ENCODE peak calls at places on chromosome 22, in five cellular contexts. F is cardiac muscle cell, P is anterior cingulate cortex, C is tibial nerve, I is amniotic stem cell. X is an unnamed sample.

GRCh38 chr22:30196141-30196866 is 50.3 kb downstream of the LIF start:
- DNase-seq in C (peak), P (no peak), I (peak), F (peak), X (peak)

GRCh38 chr22:25111579-25112517 is 87.8 kb upstream of the CRYBB3 start:
- DNase-seq in F (no peak), I (no peak), C (peak), P (no peak), X (no peak)

GRCh38 chr22:23218867-23219251 is 38.5 kb downstream of the BCR start:
- DNase-seq in I (no peak), P (no peak), C (no peak), F (peak), X (no peak)

GRCh38 chr22:38412435-38413084 is 42.4 kb downstream of the KCNJ4 start:
- DNase-seq in C (no peak), F (no peak), P (no peak), I (no peak), X (no peak)

GRCh38 chr22:29205260-29205597 is 467 bp upstream of the EMID1 start:
- DNase-seq in P (no peak), I (no peak), F (no peak), C (no peak), X (no peak)

GRCh38 chr22:44484618-44485017 is 13.4 kb downstream of the RTL6 start:
- DNase-seq in I (no peak), F (no peak), P (no peak), C (no peak), X (no peak)

GRCh38 chr22:45422237-45422983 is 8.9 kb downstream of the RIBC2 start:
- DNase-seq in I (no peak), P (no peak), F (no peak), C (no peak), X (no peak)

GRCh38 chr22:42676059-42676607 is 26.9 kb upstream of the CYB5R3 start:
- DNase-seq in I (no peak), C (no peak), F (peak), P (no peak), X (no peak)

GRCh38 chr22:39313258-39314001 is 6.0 kb downstream of the RPL3 start:
- DNase-seq in C (no peak), P (no peak), F (no peak), I (no peak), X (no peak)

GRCh38 chr22:43228330-43228729 is 41.4 kb upstream of the TTLL12 start:
- DNase-seq in F (peak), C (no peak), P (no peak), I (no peak), X (peak)

GRCh38 chr22:25123677-25124076 is 76.0 kb upstream of the CRYBB3 start:
- DNase-seq in P (no peak), I (no peak), F (no peak), C (no peak), X (no peak)

GRCh38 chr22:47124946-47125345 is 362.5 kb downstream of the TBC1D22A start:
- DNase-seq in I (no peak), P (no peak), C (no peak), F (no peak), X (no peak)

GRCh38 chr22:23478175-23478574 is 101.9 kb downstream of the IGLL1 start:
- DNase-seq in I (no peak), P (no peak), F (peak), C (no peak), X (no peak)

GRCh38 chr22:45441158-45441557 is 27.7 kb downstream of the RIBC2 start:
- DNase-seq in I (peak), C (peak), F (peak), P (no peak), X (no peak)

GRCh38 chr22:23383491-23384450 is 196.3 kb downstream of the IGLL1 start:
- DNase-seq in F (peak), C (no peak), I (no peak), P (peak), X (no peak)

GRCh38 chr22:26066534-26066933 is 102.7 kb upstream of the SEZ6L start:
- DNase-seq in I (no peak), F (no peak), P (peak), C (no peak), X (no peak)

GRCh38 chr22:31614781-31615480 is 47.1 kb downstream of the PISD start:
- DNase-seq in F (no peak), I (no peak), C (no peak), P (no peak), X (no peak)

GRCh38 chr22:45731798-45732495 is 60.3 kb downstream of the ATXN10 start:
- DNase-seq in P (no peak), I (no peak), F (peak), C (no peak), X (no peak)

GRCh38 chr22:25497269-25497668 is 67.2 kb upstream of the GRK3 start:
- DNase-seq in P (no peak), I (no peak), C (no peak), F (peak), X (no peak)

GRCh38 chr22:38172489-38173155 is 9.0 kb downstream of the PLA2G6 start:
- DNase-seq in C (peak), P (peak), I (no peak), F (peak), X (peak)

GRCh38 chr22:39634530-39635399 is 64.2 kb downstream of the CACNA1I start:
- DNase-seq in P (no peak), F (peak), I (peak), C (no peak), X (peak)